ENCODE peak calls at places on chromosomes 5 and 9, in nine cellular contexts. One of them, this sample, is unnamed.
A peak's percentile ranks its signal among the peaks of the same experiment; 100 is the strongest.

GRCh38 chr5:154311362-154311761 is 120.8 kb downstream of the GALNT10 start:
- DNase-seq in upper lobe of right lung: no peak
- DNase-seq in heart right ventricle: no peak
- DNase-seq in mammary epithelial cell: no peak
- DNase-seq in neuronal stem cell: no peak
- DNase-seq in body of pancreas: no peak
- DNase-seq in neural progenitor cell: no peak
- DNase-seq in naive thymus-derived CD4-positive, alpha-beta T cell: no peak
- DNase-seq in esophagus squamous epithelium: no peak
- DNase-seq in this sample: no peak

GRCh38 chr9:130825051-130825651 is 9.9 kb upstream of the ABL1 start:
- DNase-seq in naive thymus-derived CD4-positive, alpha-beta T cell: no peak
- DNase-seq in mammary epithelial cell: no peak
- DNase-seq in upper lobe of right lung: no peak
- DNase-seq in esophagus squamous epithelium: no peak
- DNase-seq in body of pancreas: no peak
- DNase-seq in heart right ventricle: peak; percentile 53
- DNase-seq in neural progenitor cell: peak; percentile 84
- DNase-seq in neuronal stem cell: peak; percentile 75
- DNase-seq in this sample: peak; percentile 29

GRCh38 chr5:71955718-71956117 is 151.6 kb upstream of the MAP1B start:
- DNase-seq in heart right ventricle: no peak
- DNase-seq in upper lobe of right lung: no peak
- DNase-seq in esophagus squamous epithelium: no peak
- DNase-seq in neural progenitor cell: no peak
- DNase-seq in body of pancreas: peak; percentile 64
- DNase-seq in naive thymus-derived CD4-positive, alpha-beta T cell: no peak
- DNase-seq in mammary epithelial cell: peak; percentile 7
- DNase-seq in neuronal stem cell: no peak
- DNase-seq in this sample: no peak

GRCh38 chr5:5342784-5343183 is 79.7 kb upstream of the ICE1 start:
- DNase-seq in neural progenitor cell: no peak
- DNase-seq in naive thymus-derived CD4-positive, alpha-beta T cell: no peak
- DNase-seq in upper lobe of right lung: no peak
- DNase-seq in body of pancreas: no peak
- DNase-seq in mammary epithelial cell: peak; percentile 12
- DNase-seq in esophagus squamous epithelium: no peak
- DNase-seq in heart right ventricle: no peak
- DNase-seq in neuronal stem cell: no peak
- DNase-seq in this sample: no peak

GRCh38 chr5:143757116-143757515 is 54.8 kb upstream of the HMHB1 start:
- DNase-seq in esophagus squamous epithelium: no peak
- DNase-seq in heart right ventricle: no peak
- DNase-seq in neuronal stem cell: no peak
- DNase-seq in naive thymus-derived CD4-positive, alpha-beta T cell: no peak
- DNase-seq in mammary epithelial cell: no peak
- DNase-seq in neural progenitor cell: no peak
- DNase-seq in upper lobe of right lung: no peak
- DNase-seq in body of pancreas: no peak
- DNase-seq in this sample: no peak

GRCh38 chr5:145854651-145855258 is 18.1 kb downstream of the GRXCR2 start:
- DNase-seq in esophagus squamous epithelium: no peak
- DNase-seq in body of pancreas: no peak
- DNase-seq in neuronal stem cell: no peak
- DNase-seq in mammary epithelial cell: peak; percentile 65
- DNase-seq in neural progenitor cell: no peak
- DNase-seq in upper lobe of right lung: no peak
- DNase-seq in naive thymus-derived CD4-positive, alpha-beta T cell: no peak
- DNase-seq in heart right ventricle: no peak
- DNase-seq in this sample: peak; percentile 77

GRCh38 chr9:127707766-127708165 is 978 bp downstream of the CFAP157 start:
- DNase-seq in upper lobe of right lung: no peak
- DNase-seq in neural progenitor cell: no peak
- DNase-seq in naive thymus-derived CD4-positive, alpha-beta T cell: no peak
- DNase-seq in mammary epithelial cell: no peak
- DNase-seq in heart right ventricle: no peak
- DNase-seq in neuronal stem cell: no peak
- DNase-seq in esophagus squamous epithelium: no peak
- DNase-seq in body of pancreas: no peak
- DNase-seq in this sample: no peak

GRCh38 chr5:130845049-130845765 is 319.8 kb downstream of the HINT1 start:
- DNase-seq in esophagus squamous epithelium: no peak
- DNase-seq in naive thymus-derived CD4-positive, alpha-beta T cell: no peak
- DNase-seq in mammary epithelial cell: no peak
- DNase-seq in body of pancreas: no peak
- DNase-seq in heart right ventricle: no peak
- DNase-seq in upper lobe of right lung: no peak
- DNase-seq in neuronal stem cell: no peak
- DNase-seq in neural progenitor cell: no peak
- DNase-seq in this sample: no peak

GRCh38 chr9:113508111-113508749 is 44.7 kb downstream of the RGS3 start:
- DNase-seq in naive thymus-derived CD4-positive, alpha-beta T cell: no peak
- DNase-seq in esophagus squamous epithelium: no peak
- DNase-seq in body of pancreas: peak; percentile 47
- DNase-seq in heart right ventricle: no peak
- DNase-seq in upper lobe of right lung: no peak
- DNase-seq in mammary epithelial cell: no peak
- DNase-seq in neuronal stem cell: no peak
- DNase-seq in neural progenitor cell: no peak
- DNase-seq in this sample: no peak

GRCh38 chr5:54257366-54258118 is 52.8 kb downstream of the ARL15 start:
- DNase-seq in esophagus squamous epithelium: no peak
- DNase-seq in body of pancreas: no peak
- DNase-seq in neuronal stem cell: no peak
- DNase-seq in upper lobe of right lung: no peak
- DNase-seq in neural progenitor cell: no peak
- DNase-seq in naive thymus-derived CD4-positive, alpha-beta T cell: no peak
- DNase-seq in heart right ventricle: no peak
- DNase-seq in mammary epithelial cell: peak; percentile 74
- DNase-seq in this sample: no peak

GRCh38 chr5:173486355-173486754 is 130.1 kb downstream of the BOD1 start:
- DNase-seq in mammary epithelial cell: no peak
- DNase-seq in upper lobe of right lung: no peak
- DNase-seq in neural progenitor cell: no peak
- DNase-seq in heart right ventricle: no peak
- DNase-seq in body of pancreas: no peak
- DNase-seq in naive thymus-derived CD4-positive, alpha-beta T cell: no peak
- DNase-seq in esophagus squamous epithelium: no peak
- DNase-seq in neuronal stem cell: no peak
- DNase-seq in this sample: no peak

GRCh38 chr5:176679365-176680225 is 32.3 kb downstream of the TSPAN17 start:
- DNase-seq in neuronal stem cell: no peak
- DNase-seq in mammary epithelial cell: no peak
- DNase-seq in body of pancreas: no peak
- DNase-seq in neural progenitor cell: no peak
- DNase-seq in heart right ventricle: no peak
- DNase-seq in esophagus squamous epithelium: no peak
- DNase-seq in upper lobe of right lung: no peak
- DNase-seq in naive thymus-derived CD4-positive, alpha-beta T cell: no peak
- DNase-seq in this sample: no peak

GRCh38 chr5:176677209-176677931 is 30.1 kb downstream of the TSPAN17 start:
- DNase-seq in naive thymus-derived CD4-positive, alpha-beta T cell: no peak
- DNase-seq in mammary epithelial cell: no peak
- DNase-seq in upper lobe of right lung: no peak
- DNase-seq in heart right ventricle: no peak
- DNase-seq in neural progenitor cell: no peak
- DNase-seq in esophagus squamous epithelium: no peak
- DNase-seq in body of pancreas: no peak
- DNase-seq in neuronal stem cell: no peak
- DNase-seq in this sample: no peak

GRCh38 chr5:176682016-176682531 is 34.8 kb downstream of the TSPAN17 start:
- DNase-seq in naive thymus-derived CD4-positive, alpha-beta T cell: no peak
- DNase-seq in neural progenitor cell: no peak
- DNase-seq in neuronal stem cell: no peak
- DNase-seq in esophagus squamous epithelium: no peak
- DNase-seq in heart right ventricle: no peak
- DNase-seq in upper lobe of right lung: no peak
- DNase-seq in mammary epithelial cell: no peak
- DNase-seq in body of pancreas: no peak
- DNase-seq in this sample: no peak

GRCh38 chr5:176678584-176678983 is 31.3 kb downstream of the TSPAN17 start:
- DNase-seq in neuronal stem cell: no peak
- DNase-seq in neural progenitor cell: no peak
- DNase-seq in esophagus squamous epithelium: no peak
- DNase-seq in naive thymus-derived CD4-positive, alpha-beta T cell: no peak
- DNase-seq in heart right ventricle: no peak
- DNase-seq in mammary epithelial cell: no peak
- DNase-seq in body of pancreas: no peak
- DNase-seq in upper lobe of right lung: no peak
- DNase-seq in this sample: no peak

DNA sequence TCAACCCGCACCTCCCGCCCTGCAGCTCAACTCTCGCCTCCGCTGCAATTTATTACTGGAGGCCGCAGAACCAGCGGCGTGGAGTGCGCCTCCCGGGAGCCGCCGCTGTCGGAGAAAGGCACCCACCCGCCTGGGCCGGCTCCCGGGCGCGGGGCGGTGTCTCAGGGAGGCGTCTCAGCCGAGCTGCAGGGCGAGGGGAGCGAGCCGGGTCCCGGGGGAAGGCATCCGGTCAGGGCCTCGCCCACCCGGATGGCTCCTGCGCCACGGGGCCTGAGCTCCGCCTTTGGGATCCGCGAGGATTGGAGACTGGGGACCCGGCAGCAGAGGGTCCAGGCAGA is 32.9 kb downstream of the TSPAN17 start:
- DNase-seq in body of pancreas: no peak
- DNase-seq in mammary epithelial cell: no peak
- DNase-seq in neural progenitor cell: no peak
- DNase-seq in heart right ventricle: no peak
- DNase-seq in upper lobe of right lung: no peak
- DNase-seq in esophagus squamous epithelium: no peak
- DNase-seq in neuronal stem cell: no peak
- DNase-seq in naive thymus-derived CD4-positive, alpha-beta T cell: no peak
- DNase-seq in this sample: no peak
- H3K27me3 ChIP-seq in body of pancreas: no peaks in the 10 kb centered on the region
- H3K27me3 ChIP-seq in mammary epithelial cell: peaks cover 10% of the 10 kb centered on the region
- H3K27me3 ChIP-seq in neural progenitor cell: peaks cover 16% of the 10 kb centered on the region
- H3K27me3 ChIP-seq in heart right ventricle: peaks cover 19% of the 10 kb centered on the region
- H3K27me3 ChIP-seq in upper lobe of right lung: peaks cover 37% of the 10 kb centered on the region
- H3K27me3 ChIP-seq in esophagus squamous epithelium: peaks cover 5% of the 10 kb centered on the region
- H3K27me3 ChIP-seq in neuronal stem cell: peaks cover 26% of the 10 kb centered on the region
- H3K27me3 ChIP-seq in naive thymus-derived CD4-positive, alpha-beta T cell: no peaks in the 10 kb centered on the region
- H3K27me3 ChIP-seq in this sample: peaks cover 51% of the 10 kb centered on the region

GRCh38 chr5:178227138-178227659 is 5.4 kb downstream of the PHYKPL start:
- DNase-seq in mammary epithelial cell: no peak
- DNase-seq in upper lobe of right lung: no peak
- DNase-seq in heart right ventricle: no peak
- DNase-seq in body of pancreas: no peak
- DNase-seq in neural progenitor cell: no peak
- DNase-seq in esophagus squamous epithelium: no peak
- DNase-seq in neuronal stem cell: no peak
- DNase-seq in naive thymus-derived CD4-positive, alpha-beta T cell: no peak
- DNase-seq in this sample: no peak

GRCh38 chr5:178224403-178224802 is 8.2 kb downstream of the PHYKPL start:
- DNase-seq in neuronal stem cell: no peak
- DNase-seq in upper lobe of right lung: no peak
- DNase-seq in neural progenitor cell: no peak
- DNase-seq in naive thymus-derived CD4-positive, alpha-beta T cell: no peak
- DNase-seq in heart right ventricle: no peak
- DNase-seq in mammary epithelial cell: no peak
- DNase-seq in body of pancreas: no peak
- DNase-seq in esophagus squamous epithelium: no peak
- DNase-seq in this sample: no peak

GRCh38 chr5:178223196-178223773 is 9.3 kb downstream of the PHYKPL start:
- DNase-seq in heart right ventricle: no peak
- DNase-seq in mammary epithelial cell: no peak
- DNase-seq in naive thymus-derived CD4-positive, alpha-beta T cell: no peak
- DNase-seq in body of pancreas: no peak
- DNase-seq in upper lobe of right lung: no peak
- DNase-seq in neuronal stem cell: no peak
- DNase-seq in neural progenitor cell: no peak
- DNase-seq in esophagus squamous epithelium: no peak
- DNase-seq in this sample: no peak

GRCh38 chr5:178223828-178224335 is 8.7 kb downstream of the PHYKPL start:
- DNase-seq in naive thymus-derived CD4-positive, alpha-beta T cell: no peak
- DNase-seq in neuronal stem cell: no peak
- DNase-seq in upper lobe of right lung: no peak
- DNase-seq in body of pancreas: no peak
- DNase-seq in heart right ventricle: no peak
- DNase-seq in neural progenitor cell: peak; percentile 64
- DNase-seq in mammary epithelial cell: no peak
- DNase-seq in esophagus squamous epithelium: no peak
- DNase-seq in this sample: no peak

GRCh38 chr5:178225174-178225573 is 7.4 kb downstream of the PHYKPL start:
- DNase-seq in body of pancreas: no peak
- DNase-seq in heart right ventricle: no peak
- DNase-seq in naive thymus-derived CD4-positive, alpha-beta T cell: no peak
- DNase-seq in esophagus squamous epithelium: no peak
- DNase-seq in upper lobe of right lung: no peak
- DNase-seq in mammary epithelial cell: no peak
- DNase-seq in neuronal stem cell: no peak
- DNase-seq in neural progenitor cell: no peak
- DNase-seq in this sample: no peak
- H3K36me3 ChIP-seq in body of pancreas: peaks cover 7% of the 10 kb centered on the region
- H3K36me3 ChIP-seq in heart right ventricle: peaks cover 89% of the 10 kb centered on the region
- H3K36me3 ChIP-seq in naive thymus-derived CD4-positive, alpha-beta T cell: no peaks in the 10 kb centered on the region
- H3K36me3 ChIP-seq in esophagus squamous epithelium: peaks cover 5% of the 10 kb centered on the region
- H3K36me3 ChIP-seq in upper lobe of right lung: peaks cover 69% of the 10 kb centered on the region
- H3K36me3 ChIP-seq in mammary epithelial cell: peaks cover 3% of the 10 kb centered on the region
- H3K36me3 ChIP-seq in neuronal stem cell: peaks cover 84% of the 10 kb centered on the region
- H3K36me3 ChIP-seq in neural progenitor cell: no peaks in the 10 kb centered on the region
- H3K36me3 ChIP-seq in this sample: peaks cover 97% of the 10 kb centered on the region

GRCh38 chr5:116674881-116675627 is 100.4 kb upstream of the SEMA6A start:
- DNase-seq in mammary epithelial cell: no peak
- DNase-seq in body of pancreas: no peak
- DNase-seq in naive thymus-derived CD4-positive, alpha-beta T cell: no peak
- DNase-seq in heart right ventricle: no peak
- DNase-seq in upper lobe of right lung: no peak
- DNase-seq in neuronal stem cell: no peak
- DNase-seq in neural progenitor cell: no peak
- DNase-seq in esophagus squamous epithelium: no peak
- DNase-seq in this sample: no peak
- H3K27ac ChIP-seq in mammary epithelial cell: no peak overlapping the region
- H3K27ac ChIP-seq in body of pancreas: peak overlapping the region; percentile 71
- H3K27ac ChIP-seq in naive thymus-derived CD4-positive, alpha-beta T cell: no peak overlapping the region
- H3K27ac ChIP-seq in heart right ventricle: no peak overlapping the region
- H3K27ac ChIP-seq in upper lobe of right lung: no peak overlapping the region
- H3K27ac ChIP-seq in neuronal stem cell: no peak overlapping the region
- H3K27ac ChIP-seq in neural progenitor cell: no peak overlapping the region
- H3K27ac ChIP-seq in esophagus squamous epithelium: no peak overlapping the region
- H3K27ac ChIP-seq in this sample: no peak overlapping the region

DNA sequence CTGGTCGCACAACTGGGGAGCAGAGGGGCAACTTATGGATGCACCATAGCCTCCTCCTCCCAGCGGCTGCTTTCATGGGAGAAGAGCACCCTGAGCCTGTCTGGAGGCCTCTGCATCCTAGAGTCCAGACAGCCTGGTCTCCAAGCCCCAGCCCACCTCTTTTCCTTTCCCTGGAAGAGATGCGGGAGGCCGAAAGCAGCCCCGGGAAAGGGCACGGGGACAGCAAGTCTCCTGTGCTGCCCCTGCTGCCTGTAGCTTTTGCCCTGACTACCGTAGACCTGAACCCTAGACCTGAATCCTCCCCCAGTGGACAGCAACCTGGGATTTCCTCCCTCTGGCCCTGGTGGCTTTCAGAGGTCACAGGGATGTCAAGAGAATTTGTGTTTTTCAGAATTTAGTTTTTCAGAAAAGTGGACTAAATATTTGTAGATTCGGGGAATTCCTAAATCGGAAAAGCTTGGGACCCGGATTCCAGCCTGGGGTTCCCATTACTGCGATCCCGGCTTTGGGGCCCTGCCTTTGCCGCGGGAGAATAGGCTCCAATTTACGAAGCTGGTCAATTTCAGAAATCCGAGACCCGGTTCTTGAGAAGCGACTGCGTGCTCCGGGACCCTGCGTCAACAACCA is 4.3 kb upstream of the PITX1 start:
- DNase-seq in esophagus squamous epithelium: no peak
- DNase-seq in neuronal stem cell: no peak
- DNase-seq in heart right ventricle: no peak
- DNase-seq in body of pancreas: no peak
- DNase-seq in upper lobe of right lung: no peak
- DNase-seq in naive thymus-derived CD4-positive, alpha-beta T cell: no peak
- DNase-seq in neural progenitor cell: peak; percentile 38
- DNase-seq in mammary epithelial cell: no peak
- DNase-seq in this sample: no peak
- H3K27me3 ChIP-seq in esophagus squamous epithelium: no peaks in the 10 kb centered on the region
- H3K27me3 ChIP-seq in neuronal stem cell: peaks cover 97% of the 10 kb centered on the region
- H3K27me3 ChIP-seq in heart right ventricle: peaks cover 95% of the 10 kb centered on the region
- H3K27me3 ChIP-seq in body of pancreas: peaks cover 50% of the 10 kb centered on the region
- H3K27me3 ChIP-seq in upper lobe of right lung: peaks cover 92% of the 10 kb centered on the region
- H3K27me3 ChIP-seq in naive thymus-derived CD4-positive, alpha-beta T cell: peaks cover 24% of the 10 kb centered on the region
- H3K27me3 ChIP-seq in neural progenitor cell: peaks cover 100% of the 10 kb centered on the region
- H3K27me3 ChIP-seq in mammary epithelial cell: peaks cover 40% of the 10 kb centered on the region
- H3K27me3 ChIP-seq in this sample: peaks cover 34% of the 10 kb centered on the region

This sample was measured in SJSA1.